ENCODE peak calls at places on chromosome 7, in four cellular contexts. One of them, this sample, is unnamed. For H3K4me1, the result is how much of the 10 kb centered on the place peaks cover.

GRCh38 chr7:33494473-33494872 is 365.1 kb downstream of the BBS9 start:
- DNase-seq in lung: no peak
- DNase-seq in body of pancreas: no peak
- DNase-seq in heart right ventricle: no peak
- DNase-seq in this sample: no peak

GRCh38 chr7:38000272-38000671 is 79.8 kb downstream of the EPDR1 start:
- DNase-seq in body of pancreas: no peak
- DNase-seq in heart right ventricle: no peak
- DNase-seq in lung: no peak
- DNase-seq in this sample: no peak

GRCh38 chr7:55063633-55064032 is 44.8 kb downstream of the EGFR start:
- DNase-seq in body of pancreas: no peak
- DNase-seq in heart right ventricle: no peak
- DNase-seq in lung: no peak
- DNase-seq in this sample: no peak

GRCh38 chr7:69813637-69814240 is 215.5 kb downstream of the AUTS2 start:
- DNase-seq in heart right ventricle: no peak
- DNase-seq in lung: no peak
- DNase-seq in body of pancreas: no peak
- DNase-seq in this sample: no peak

GRCh38 chr7:122269241-122269640 is 35.3 kb downstream of the FEZF1 start:
- DNase-seq in heart right ventricle: no peak
- DNase-seq in body of pancreas: no peak
- DNase-seq in lung: no peak
- DNase-seq in this sample: no peak

GRCh38 chr7:133082390-133082766 is 488 bp upstream of the CHCHD3 start:
- DNase-seq in body of pancreas: no peak
- DNase-seq in lung: no peak
- DNase-seq in heart right ventricle: no peak
- DNase-seq in this sample: no peak

GRCh38 chr7:123637203-123637602 is 18.5 kb upstream of the LMOD2 start:
- DNase-seq in heart right ventricle: no peak
- DNase-seq in lung: no peak
- DNase-seq in body of pancreas: no peak
- DNase-seq in this sample: no peak

GRCh38 chr7:149633976-149634945 is 136.7 kb upstream of the ZNF746 start:
- DNase-seq in heart right ventricle: no peak
- DNase-seq in body of pancreas: no peak
- DNase-seq in lung: no peak
- DNase-seq in this sample: no peak

GRCh38 chr7:72435366-72435765 is 23.2 kb upstream of the CALN1 start:
- DNase-seq in lung: no peak
- DNase-seq in heart right ventricle: peak
- DNase-seq in body of pancreas: no peak
- DNase-seq in this sample: no peak

GRCh38 chr7:90821961-90822620 is 226.0 kb downstream of the CDK14 start:
- DNase-seq in heart right ventricle: no peak
- DNase-seq in body of pancreas: no peak
- DNase-seq in lung: no peak
- DNase-seq in this sample: no peak

GRCh38 chr7:90671571-90671970 is 75.5 kb downstream of the CDK14 start:
- DNase-seq in heart right ventricle: no peak
- DNase-seq in body of pancreas: no peak
- DNase-seq in lung: no peak
- DNase-seq in this sample: no peak

GRCh38 chr7:154167051-154167450 is 114.9 kb downstream of the DPP6 start:
- DNase-seq in body of pancreas: no peak
- DNase-seq in lung: no peak
- DNase-seq in heart right ventricle: no peak
- DNase-seq in this sample: no peak

GRCh38 chr7:93212881-93213280 is 13.4 kb downstream of the HEPACAM2 start:
- DNase-seq in body of pancreas: no peak
- DNase-seq in lung: no peak
- DNase-seq in heart right ventricle: no peak
- DNase-seq in this sample: no peak

GRCh38 chr7:45072131-45073030 is 16.4 kb downstream of the NACAD start:
- DNase-seq in lung: no peak
- DNase-seq in body of pancreas: no peak
- DNase-seq in heart right ventricle: no peak
- DNase-seq in this sample: no peak

GRCh38 chr7:24498439-24498838 is 74.8 kb upstream of the PALS2 start:
- DNase-seq in heart right ventricle: no peak
- DNase-seq in lung: no peak
- DNase-seq in body of pancreas: no peak
- DNase-seq in this sample: no peak

GRCh38 chr7:149093228-149093627 is 2.7 kb upstream of the ZNF786 start:
- DNase-seq in body of pancreas: no peak
- DNase-seq in lung: no peak
- DNase-seq in heart right ventricle: no peak
- DNase-seq in this sample: no peak

GRCh38 chr7:107746006-107746405 is 2.1 kb downstream of the CBLL1 start:
- DNase-seq in lung: no peak
- DNase-seq in heart right ventricle: no peak
- DNase-seq in body of pancreas: no peak
- DNase-seq in this sample: no peak

GRCh38 chr7:45203947-45204445 is 46.4 kb downstream of the RAMP3 start:
- DNase-seq in heart right ventricle: no peak
- DNase-seq in lung: no peak
- DNase-seq in body of pancreas: no peak
- DNase-seq in this sample: no peak

GRCh38 chr7:4134631-4135030 is 547.5 kb upstream of the FOXK1 start:
- DNase-seq in lung: no peak
- DNase-seq in heart right ventricle: no peak
- DNase-seq in body of pancreas: peak
- DNase-seq in this sample: no peak

GRCh38 chr7:73599916-73600315 is 21.5 kb upstream of the TBL2 start:
- DNase-seq in body of pancreas: no peak
- DNase-seq in lung: no peak
- DNase-seq in heart right ventricle: no peak
- DNase-seq in this sample: no peak

GRCh38 chr7:84841809-84842208 is 345.0 kb downstream of the SEMA3D start:
- DNase-seq in lung: no peak
- DNase-seq in heart right ventricle: no peak
- DNase-seq in body of pancreas: no peak
- DNase-seq in this sample: no peak

GRCh38 chr7:1532456-1533254 is 2.2 kb downstream of the MAFK start:
- DNase-seq in lung: peak
- DNase-seq in heart right ventricle: peak
- DNase-seq in body of pancreas: peak
- DNase-seq in this sample: no peak

GRCh38 chr7:47386273-47386820 is 195.6 kb downstream of the TNS3 start:
- DNase-seq in heart right ventricle: no peak
- DNase-seq in lung: no peak
- DNase-seq in body of pancreas: no peak
- DNase-seq in this sample: no peak

GRCh38 chr7:84982199-84982598 is 204.7 kb downstream of the SEMA3D start:
- DNase-seq in lung: no peak
- DNase-seq in body of pancreas: no peak
- DNase-seq in heart right ventricle: no peak
- DNase-seq in this sample: no peak

GRCh38 chr7:140604760-140605159 is 35.9 kb downstream of the DENND2A start:
- DNase-seq in body of pancreas: no peak
- DNase-seq in lung: no peak
- DNase-seq in heart right ventricle: no peak
- DNase-seq in this sample: no peak

GRCh38 chr7:129091484-129092002 is 36.6 kb upstream of the TNPO3 start:
- DNase-seq in body of pancreas: peak
- DNase-seq in heart right ventricle: peak
- DNase-seq in lung: peak
- DNase-seq in this sample: no peak

GRCh38 chr7:157693521-157694388 is 357.0 kb downstream of the DNAJB6 start:
- DNase-seq in body of pancreas: no peak
- DNase-seq in lung: no peak
- DNase-seq in heart right ventricle: no peak
- DNase-seq in this sample: no peak

GRCh38 chr7:138481447-138482380 is 21.7 kb downstream of the TRIM24 start:
- DNase-seq in heart right ventricle: no peak
- DNase-seq in lung: no peak
- DNase-seq in body of pancreas: no peak
- DNase-seq in this sample: no peak
- H3K4me3 ChIP-seq in heart right ventricle: no peak
- H3K4me3 ChIP-seq in lung: no peak
- H3K4me3 ChIP-seq in body of pancreas: no peak
- H3K4me3 ChIP-seq in this sample: no peak

DNA sequence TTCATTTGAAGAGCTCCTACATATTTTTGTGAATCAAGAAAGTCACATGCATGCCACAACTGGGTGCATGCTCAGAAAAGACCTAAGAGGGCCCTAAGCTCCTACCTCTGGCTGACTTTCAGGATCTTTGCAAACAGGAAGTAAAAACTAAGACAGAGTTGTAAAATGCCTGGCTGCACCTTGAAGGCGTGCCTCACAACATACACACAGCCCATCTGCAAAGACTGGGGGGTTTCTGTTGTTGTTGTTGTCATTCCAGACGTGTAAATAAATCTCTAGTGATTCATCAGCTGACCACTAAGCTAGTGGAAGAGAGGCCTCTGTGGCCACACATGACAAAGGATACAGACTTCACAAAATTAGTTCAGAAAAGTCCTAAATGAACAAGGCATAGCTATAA is 31.8 kb downstream of the SMURF1 start:
- DNase-seq in heart right ventricle: no peak
- DNase-seq in body of pancreas: no peak
- DNase-seq in lung: no peak
- DNase-seq in this sample: no peak
- H3K4me1 ChIP-seq in heart right ventricle: under half
- H3K4me1 ChIP-seq in body of pancreas: under half
- H3K4me1 ChIP-seq in lung: under half
- H3K4me1 ChIP-seq in this sample: half or more

GRCh38 chr7:117279931-117280525 is 42.8 kb downstream of the WNT2 start:
- DNase-seq in body of pancreas: no peak
- DNase-seq in lung: no peak
- DNase-seq in heart right ventricle: no peak
- DNase-seq in this sample: no peak
- TF ChIP-seq CTCF in body of pancreas: no peak
- TF ChIP-seq CTCF in lung: no peak
- TF ChIP-seq CTCF in heart right ventricle: no peak
- TF ChIP-seq CTCF in this sample: no peak

DNA sequence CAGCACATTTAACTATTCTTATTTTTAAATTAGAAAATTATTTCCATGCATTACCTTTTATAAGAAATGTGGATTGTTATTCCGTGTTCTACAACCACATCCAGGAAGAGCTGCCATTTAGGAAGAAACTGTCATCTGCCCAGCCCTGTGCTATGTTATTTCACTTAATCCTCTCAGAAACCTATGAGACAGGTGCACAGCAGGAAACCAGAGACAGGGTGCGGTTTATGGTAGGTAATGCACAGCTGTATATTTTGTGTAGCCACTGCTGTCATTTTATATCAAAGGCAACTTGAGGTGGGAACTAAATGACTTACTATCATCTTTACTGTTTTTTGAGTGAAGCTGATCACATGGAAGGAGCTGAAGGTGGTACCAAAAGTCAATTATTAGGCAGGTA is 232.3 kb downstream of the MAGI2 start:
- DNase-seq in body of pancreas: no peak
- DNase-seq in heart right ventricle: no peak
- DNase-seq in lung: no peak
- DNase-seq in this sample: no peak
- H3K4me3 ChIP-seq in body of pancreas: no peak
- H3K4me3 ChIP-seq in heart right ventricle: no peak
- H3K4me3 ChIP-seq in lung: no peak
- H3K4me3 ChIP-seq in this sample: no peak

This sample was measured in vagina.